ENCODE peak calls at places on chromosome 12, in seven cellular contexts. U is left cardiac atrium, H is H9, J is GM13976, Y is AG20443, S is NCI-H510A treated with DMSO at 0.1 percent for 48 hours, X is aorta. G is an unnamed sample.

GRCh38 chr12:12726543-12727093 is 9.4 kb downstream of the CDKN1B start:
- DNase-seq in J (no peak), H (no peak), S (no peak), U (no peak), X (no peak), Y (peak; percentile 74), G (peak; percentile 96)

GRCh38 chr12:19846561-19846960 is 407.3 kb downstream of the AEBP2 start:
- DNase-seq in S (no peak), X (no peak), J (no peak), H (no peak), Y (no peak), U (no peak), G (peak; percentile 46)

GRCh38 chr12:58189030-58189429 is 247.7 kb downstream of the ATP23 start:
- DNase-seq in Y (no peak), U (no peak), J (no peak), X (no peak), H (no peak), S (no peak), G (no peak)

GRCh38 chr12:6535960-6536847 is 1.9 kb downstream of the GAPDH start:
- DNase-seq in X (no peak), J (no peak), H (no peak), S (no peak), U (no peak), Y (no peak), G (peak; percentile 24)

GRCh38 chr12:105831372-105831771 is 307.4 kb downstream of the NUAK1 start:
- DNase-seq in Y (no peak), X (no peak), U (no peak), J (no peak), S (no peak), H (no peak), G (no peak)

GRCh38 chr12:7060353-7060954 is at the start of gene C1S:
- DNase-seq in J (no peak), S (no peak), Y (peak; percentile 96), X (peak; percentile 86), U (peak; percentile 74), H (peak; percentile 81), G (peak; percentile 92)

GRCh38 chr12:47209014-47209413 is 129.3 kb upstream of the AMIGO2 start:
- DNase-seq in S (no peak), Y (no peak), J (no peak), U (no peak), H (no peak), X (no peak), G (no peak)

GRCh38 chr12:92608418-92609091 is 94.2 kb upstream of the PLEKHG7 start:
- DNase-seq in H (no peak), Y (peak; percentile 54), X (no peak), U (no peak), S (peak; percentile 36), J (no peak), G (peak; percentile 78)

GRCh38 chr12:47776471-47777143 is 3.6 kb downstream of the SLC48A1 start:
- DNase-seq in J (no peak), Y (peak; percentile 47), X (no peak), S (no peak), U (no peak), H (no peak), G (peak; percentile 33)

GRCh38 chr12:14379508-14379907 is 14.0 kb downstream of the ATF7IP start:
- DNase-seq in Y (no peak), X (no peak), U (no peak), H (no peak), J (no peak), S (no peak), G (no peak)

GRCh38 chr12:4579305-4580097 is 17.5 kb downstream of the DYRK4 start:
- DNase-seq in J (peak; percentile 52), X (no peak), U (no peak), H (no peak), S (no peak), Y (peak; percentile 23), G (peak; percentile 34)

GRCh38 chr12:124551268-124552144 is 15.9 kb downstream of the NCOR2 start:
- DNase-seq in S (peak; percentile 73), Y (no peak), U (peak; percentile 62), J (no peak), H (peak; percentile 83), X (peak; percentile 87), G (no peak)

GRCh38 chr12:27982380-27982779 is 9.8 kb upstream of the PTHLH start:
- DNase-seq in J (no peak), S (no peak), H (no peak), Y (no peak), X (no peak), U (no peak), G (peak; percentile 33)

GRCh38 chr12:91874086-91874865 is 271.4 kb downstream of the BTG1 start:
- DNase-seq in H (no peak), J (no peak), S (no peak), Y (no peak), X (no peak), U (no peak), G (no peak)

GRCh38 chr12:133080051-133080618 is 588 bp upstream of the ZNF140 start:
- DNase-seq in X (peak; percentile 100), Y (peak; percentile 93), S (peak; percentile 98), U (peak; percentile 99), J (peak; percentile 85), H (peak; percentile 100), G (peak; percentile 98)

GRCh38 chr12:107134558-107134957 is 41.2 kb upstream of the CRY1 start:
- DNase-seq in U (no peak), H (peak; percentile 84), X (no peak), Y (no peak), J (no peak), S (no peak), G (peak; percentile 56)

GRCh38 chr12:27573972-27574371 is 50.0 kb downstream of the PPFIBP1 start:
- DNase-seq in X (no peak), J (no peak), Y (peak; percentile 80), U (no peak), S (no peak), H (no peak), G (peak; percentile 99)

GRCh38 chr12:92002673-92003382 is 142.8 kb downstream of the BTG1 start:
- DNase-seq in H (no peak), S (no peak), U (no peak), J (no peak), Y (no peak), X (no peak), G (no peak)

GRCh38 chr12:120438495-120439198 is 734 bp downstream of the COX6A1 start:
- DNase-seq in S (no peak), U (no peak), H (no peak), Y (no peak), J (no peak), X (no peak), G (no peak)

GRCh38 chr12:57280234-57281062 is 29.5 kb upstream of the STAC3 start:
- DNase-seq in Y (peak; percentile 80), J (peak; percentile 83), S (peak; percentile 56), X (peak; percentile 55), H (peak; percentile 70), U (no peak), G (peak; percentile 95)

G was measured in ELR.